ENCODE peak calls at places on chromosomes 4 and X, in nine cellular contexts. N is DMS 273 treated with DMSO at 0.1 percent for 48 hours; I is CD8-positive, alpha-beta T cell; L is T-helper 1 cell; V is AG20443; Y is stimulated activated CD4-positive, alpha-beta T cell treated with anti-CD3 and anti-CD28 coated beads, Interleukin-1b, Interleukin-23, amount 100 ng/mL, for 1 hour; F is heart right ventricle; C is ovary; U is K562. R is an unnamed sample.

GRCh38 chr4:8882239-8882638 is 10.6 kb upstream of the HMX1 start:
- DNase-seq in Y (no peak), L (no peak), N (no peak), F (no peak), V (no peak), I (no peak), U (no peak), C (no peak), R (no peak)

GRCh38 chrX:87626996-87627395 is 109.4 kb downstream of the KLHL4 start:
- DNase-seq in L (no peak), Y (no peak), F (no peak), N (no peak), I (no peak), U (no peak), C (no peak), V (no peak), R (no peak)

GRCh38 chr4:25815586-25815985 is 47.2 kb downstream of the SEL1L3 start:
- DNase-seq in U (no peak), F (no peak), Y (no peak), V (no peak), I (no peak), N (no peak), C (no peak), L (no peak), R (no peak)

GRCh38 chr4:128793859-128794667 is 15.4 kb upstream of the JADE1 start:
- DNase-seq in L (no peak), C (no peak), V (no peak), Y (no peak), I (no peak), F (no peak), U (no peak), N (no peak), R (no peak)

GRCh38 chr4:42954925-42955669 is 62.6 kb downstream of the GRXCR1 start:
- DNase-seq in N (no peak), L (no peak), I (no peak), F (peak; percentile 17), C (no peak), U (no peak), Y (no peak), V (no peak), R (no peak)

GRCh38 chrX:129984196-129984962 is 1.9 kb downstream of the BCORL1 start:
- DNase-seq in L (no peak), C (peak; percentile 27), F (peak; percentile 16), U (peak; percentile 70), N (no peak), V (peak; percentile 49), Y (no peak), I (peak; percentile 35), R (peak; percentile 48)

GRCh38 chr4:165367040-165367439 is 11.8 kb upstream of the CPE start:
- DNase-seq in F (no peak), Y (no peak), U (no peak), L (no peak), I (no peak), C (no peak), V (peak; percentile 45), N (no peak), R (no peak)

GRCh38 chr4:3237266-3237665 is 11.7 kb upstream of the MSANTD1 start:
- DNase-seq in U (no peak), V (no peak), L (no peak), I (no peak), C (no peak), Y (no peak), N (no peak), F (no peak), R (no peak)

GRCh38 chrX:386239-386767 is 404 bp downstream of the PPP2R3B start:
- DNase-seq in I (no peak), F (no peak), U (no peak), Y (no peak), N (no peak), V (no peak), L (peak; percentile 25), C (no peak), R (no peak)

GRCh38 chr4:78370625-78371372 is 180.8 kb upstream of the ANXA3 start:
- DNase-seq in U (no peak), F (no peak), C (no peak), N (no peak), I (no peak), Y (no peak), V (no peak), L (no peak), R (no peak)

GRCh38 chrX:124594017-124594651 is 247.8 kb downstream of the SH2D1A start:
- DNase-seq in C (no peak), V (no peak), Y (no peak), F (no peak), N (no peak), I (no peak), U (no peak), L (no peak), R (no peak)

GRCh38 chr4:86452323-86452995 is 92.6 kb upstream of the MAPK10 start:
- DNase-seq in I (no peak), N (no peak), U (no peak), F (peak; percentile 12), Y (no peak), V (no peak), L (no peak), C (peak; percentile 44), R (no peak)

GRCh38 chr4:19776021-19776459 is 475.7 kb upstream of the SLIT2 start:
- DNase-seq in V (peak; percentile 51), Y (no peak), I (no peak), F (no peak), L (no peak), U (no peak), C (no peak), N (no peak), R (no peak)

GRCh38 chrX:9765737-9766098 is at the start of gene GPR143:
- DNase-seq in F (no peak), L (no peak), C (no peak), I (no peak), V (no peak), N (no peak), Y (no peak), U (no peak), R (no peak)

GRCh38 chr4:40227284-40227683 is 30.5 kb downstream of the RHOH start:
- DNase-seq in C (no peak), U (no peak), Y (no peak), I (no peak), L (peak; percentile 79), F (no peak), V (no peak), N (no peak), R (no peak)

GRCh38 chr4:85607624-85608023 is 132.7 kb downstream of the ARHGAP24 start:
- DNase-seq in L (no peak), U (no peak), I (no peak), F (no peak), V (no peak), N (no peak), C (no peak), Y (no peak), R (no peak)

GRCh38 chr4:175504316-175504715 is 307.7 kb downstream of the GPM6A start:
- DNase-seq in F (no peak), C (no peak), V (peak; percentile 22), L (no peak), Y (no peak), N (no peak), U (no peak), I (no peak), R (no peak)

GRCh38 chr4:52957220-52957686 is 95.1 kb downstream of the RASL11B start:
- DNase-seq in N (peak; percentile 93), F (peak; percentile 21), I (no peak), V (peak; percentile 48), L (no peak), C (peak; percentile 32), Y (no peak), U (no peak), R (no peak)

GRCh38 chr4:137700072-137700471 is 167.8 kb upstream of the PCDH18 start:
- DNase-seq in Y (no peak), U (no peak), F (no peak), N (no peak), I (no peak), C (no peak), V (no peak), L (no peak), R (no peak)

GRCh38 chrX:44152867-44153266 is 179.7 kb upstream of the NDP start:
- DNase-seq in N (no peak), C (no peak), U (no peak), I (no peak), Y (no peak), F (no peak), V (peak; percentile 30), L (no peak), R (no peak)

GRCh38 chr4:18869166-18869565 is 847.6 kb upstream of the LCORL start:
- DNase-seq in C (no peak), N (no peak), L (no peak), F (no peak), V (no peak), I (no peak), U (no peak), Y (no peak), R (no peak)

GRCh38 chr4:48554606-48555005 is 64.6 kb downstream of the ZAR1 start:
- DNase-seq in Y (no peak), F (no peak), C (no peak), V (no peak), U (no peak), I (no peak), N (no peak), L (no peak), R (no peak)

GRCh38 chr4:187172340-187172761 is 448.7 kb upstream of the FAT1 start:
- DNase-seq in L (no peak), F (no peak), N (no peak), C (no peak), Y (no peak), V (peak; percentile 80), I (no peak), U (no peak), R (no peak)

GRCh38 chr4:165355900-165356300 is 22.9 kb upstream of the CPE start:
- DNase-seq in L (no peak), Y (no peak), F (peak; percentile 8), V (peak; percentile 44), U (no peak), I (no peak), C (no peak), N (peak; percentile 48), R (no peak)

GRCh38 chrX:45758319-45758718 is 557.6 kb upstream of the DIPK2B start:
- DNase-seq in L (peak; percentile 89), I (peak; percentile 29), N (no peak), F (no peak), U (no peak), V (peak; percentile 25), C (no peak), Y (no peak), R (no peak)

GRCh38 chrX:20507901-20508620 is 241.4 kb upstream of the RPS6KA3 start:
- DNase-seq in U (no peak), I (no peak), V (no peak), L (no peak), F (no peak), Y (no peak), N (no peak), C (no peak), R (no peak)

GRCh38 chrX:41781500-41781899 is 57.5 kb downstream of the GPR82 start:
- DNase-seq in F (no peak), U (peak; percentile 15), C (no peak), V (peak; percentile 34), Y (no peak), N (no peak), L (peak; percentile 47), I (no peak), R (no peak)

GRCh38 chr4:100340534-100341364 is 150.5 kb upstream of the DDIT4L start:
- DNase-seq in V (peak; percentile 54), L (no peak), I (no peak), N (no peak), F (no peak), Y (no peak), C (no peak), U (no peak), R (no peak)

R was measured in left lung.